ENCODE peak calls at places on chromosomes 6 and 20, in nine cellular contexts. One of them, this sample, is unnamed.

GRCh38 chr6:27495386-27496135 is 22.7 kb upstream of the ZNF184 start:
- DNase-seq in EL: peak
- DNase-seq in naive thymus-derived CD4-positive, alpha-beta T cell: no peak
- DNase-seq in Right ventricle myocardium superior: peak
- DNase-seq in AG04449: peak
- DNase-seq in lung: no peak
- DNase-seq in AG09319: peak
- DNase-seq in fibroblast of lung: peak
- DNase-seq in CD8-positive, alpha-beta T cell: no peak
- DNase-seq in this sample: no peak

GRCh38 chr6:551405-551804 is 105.5 kb downstream of the HUS1B start:
- DNase-seq in Right ventricle myocardium superior: no peak
- DNase-seq in fibroblast of lung: peak
- DNase-seq in CD8-positive, alpha-beta T cell: no peak
- DNase-seq in AG09319: no peak
- DNase-seq in lung: no peak
- DNase-seq in EL: peak
- DNase-seq in AG04449: no peak
- DNase-seq in naive thymus-derived CD4-positive, alpha-beta T cell: no peak
- DNase-seq in this sample: no peak

GRCh38 chr20:1417273-1417672 is 24.4 kb upstream of the FKBP1A start:
- DNase-seq in lung: no peak
- DNase-seq in naive thymus-derived CD4-positive, alpha-beta T cell: no peak
- DNase-seq in Right ventricle myocardium superior: no peak
- DNase-seq in AG09319: no peak
- DNase-seq in AG04449: no peak
- DNase-seq in CD8-positive, alpha-beta T cell: no peak
- DNase-seq in EL: peak
- DNase-seq in fibroblast of lung: no peak
- DNase-seq in this sample: no peak

GRCh38 chr6:150123645-150124044 is 19.2 kb upstream of the PPP1R14C start:
- DNase-seq in AG09319: no peak
- DNase-seq in Right ventricle myocardium superior: no peak
- DNase-seq in EL: no peak
- DNase-seq in fibroblast of lung: no peak
- DNase-seq in lung: no peak
- DNase-seq in CD8-positive, alpha-beta T cell: no peak
- DNase-seq in naive thymus-derived CD4-positive, alpha-beta T cell: no peak
- DNase-seq in AG04449: no peak
- DNase-seq in this sample: no peak

GRCh38 chr6:144928847-144929246 is 643.7 kb downstream of the UTRN start:
- DNase-seq in lung: no peak
- DNase-seq in Right ventricle myocardium superior: no peak
- DNase-seq in CD8-positive, alpha-beta T cell: no peak
- DNase-seq in AG09319: no peak
- DNase-seq in naive thymus-derived CD4-positive, alpha-beta T cell: no peak
- DNase-seq in EL: no peak
- DNase-seq in fibroblast of lung: no peak
- DNase-seq in AG04449: no peak
- DNase-seq in this sample: no peak

GRCh38 chr6:31070711-31071197 is 41.6 kb downstream of the C6orf15 start:
- DNase-seq in fibroblast of lung: peak
- DNase-seq in AG04449: no peak
- DNase-seq in AG09319: peak
- DNase-seq in lung: no peak
- DNase-seq in Right ventricle myocardium superior: peak
- DNase-seq in CD8-positive, alpha-beta T cell: no peak
- DNase-seq in EL: peak
- DNase-seq in naive thymus-derived CD4-positive, alpha-beta T cell: no peak
- DNase-seq in this sample: peak

GRCh38 chr6:107290491-107290890 is 168.9 kb downstream of the PDSS2 start:
- DNase-seq in EL: peak
- DNase-seq in fibroblast of lung: no peak
- DNase-seq in naive thymus-derived CD4-positive, alpha-beta T cell: no peak
- DNase-seq in Right ventricle myocardium superior: no peak
- DNase-seq in lung: no peak
- DNase-seq in AG04449: no peak
- DNase-seq in AG09319: no peak
- DNase-seq in CD8-positive, alpha-beta T cell: no peak
- DNase-seq in this sample: no peak

GRCh38 chr6:139943391-139943790 is 568.9 kb upstream of the CITED2 start:
- DNase-seq in CD8-positive, alpha-beta T cell: no peak
- DNase-seq in EL: peak
- DNase-seq in lung: no peak
- DNase-seq in fibroblast of lung: peak
- DNase-seq in naive thymus-derived CD4-positive, alpha-beta T cell: no peak
- DNase-seq in Right ventricle myocardium superior: no peak
- DNase-seq in AG04449: peak
- DNase-seq in AG09319: peak
- DNase-seq in this sample: no peak

GRCh38 chr6:99241905-99242534 is 107.5 kb downstream of the FAXC start:
- DNase-seq in AG09319: no peak
- DNase-seq in fibroblast of lung: peak
- DNase-seq in lung: no peak
- DNase-seq in Right ventricle myocardium superior: no peak
- DNase-seq in AG04449: peak
- DNase-seq in CD8-positive, alpha-beta T cell: no peak
- DNase-seq in naive thymus-derived CD4-positive, alpha-beta T cell: no peak
- DNase-seq in EL: peak
- DNase-seq in this sample: peak

GRCh38 chr20:43941476-43942212 is 27.0 kb downstream of the TOX2 start:
- DNase-seq in Right ventricle myocardium superior: no peak
- DNase-seq in lung: no peak
- DNase-seq in naive thymus-derived CD4-positive, alpha-beta T cell: no peak
- DNase-seq in EL: peak
- DNase-seq in AG04449: no peak
- DNase-seq in AG09319: no peak
- DNase-seq in CD8-positive, alpha-beta T cell: no peak
- DNase-seq in fibroblast of lung: no peak
- DNase-seq in this sample: no peak

GRCh38 chr20:48752963-48753362 is 74.8 kb downstream of the PREX1 start:
- DNase-seq in Right ventricle myocardium superior: no peak
- DNase-seq in fibroblast of lung: no peak
- DNase-seq in AG04449: no peak
- DNase-seq in CD8-positive, alpha-beta T cell: no peak
- DNase-seq in EL: no peak
- DNase-seq in lung: no peak
- DNase-seq in naive thymus-derived CD4-positive, alpha-beta T cell: no peak
- DNase-seq in AG09319: no peak
- DNase-seq in this sample: no peak

GRCh38 chr20:52972965-52973819 is 1.0 kb downstream of the TSHZ2 start:
- DNase-seq in EL: no peak
- DNase-seq in AG09319: no peak
- DNase-seq in naive thymus-derived CD4-positive, alpha-beta T cell: peak
- DNase-seq in fibroblast of lung: no peak
- DNase-seq in AG04449: no peak
- DNase-seq in lung: no peak
- DNase-seq in CD8-positive, alpha-beta T cell: no peak
- DNase-seq in Right ventricle myocardium superior: no peak
- DNase-seq in this sample: no peak

GRCh38 chr6:145245119-145245518 is 490.2 kb downstream of the EPM2A start:
- DNase-seq in CD8-positive, alpha-beta T cell: no peak
- DNase-seq in lung: no peak
- DNase-seq in AG04449: no peak
- DNase-seq in Right ventricle myocardium superior: no peak
- DNase-seq in EL: no peak
- DNase-seq in AG09319: no peak
- DNase-seq in fibroblast of lung: peak
- DNase-seq in naive thymus-derived CD4-positive, alpha-beta T cell: no peak
- DNase-seq in this sample: no peak

GRCh38 chr20:38081575-38081974 is 48.0 kb downstream of the RPRD1B start:
- DNase-seq in naive thymus-derived CD4-positive, alpha-beta T cell: no peak
- DNase-seq in Right ventricle myocardium superior: no peak
- DNase-seq in fibroblast of lung: peak
- DNase-seq in AG04449: no peak
- DNase-seq in EL: no peak
- DNase-seq in lung: no peak
- DNase-seq in CD8-positive, alpha-beta T cell: no peak
- DNase-seq in AG09319: no peak
- DNase-seq in this sample: no peak

GRCh38 chr20:43909720-43910119 is 4.9 kb upstream of the TOX2 start:
- DNase-seq in AG04449: no peak
- DNase-seq in Right ventricle myocardium superior: no peak
- DNase-seq in EL: no peak
- DNase-seq in lung: no peak
- DNase-seq in CD8-positive, alpha-beta T cell: no peak
- DNase-seq in fibroblast of lung: no peak
- DNase-seq in naive thymus-derived CD4-positive, alpha-beta T cell: no peak
- DNase-seq in AG09319: no peak
- DNase-seq in this sample: no peak

GRCh38 chr20:51926670-51927305 is 124.5 kb upstream of the SALL4 start:
- DNase-seq in fibroblast of lung: no peak
- DNase-seq in CD8-positive, alpha-beta T cell: no peak
- DNase-seq in AG04449: no peak
- DNase-seq in AG09319: no peak
- DNase-seq in lung: no peak
- DNase-seq in naive thymus-derived CD4-positive, alpha-beta T cell: no peak
- DNase-seq in Right ventricle myocardium superior: no peak
- DNase-seq in EL: no peak
- DNase-seq in this sample: no peak

GRCh38 chr20:4962257-4962855 is 39.0 kb downstream of the SLC23A2 start:
- DNase-seq in lung: no peak
- DNase-seq in AG09319: no peak
- DNase-seq in fibroblast of lung: no peak
- DNase-seq in AG04449: no peak
- DNase-seq in naive thymus-derived CD4-positive, alpha-beta T cell: peak
- DNase-seq in CD8-positive, alpha-beta T cell: peak
- DNase-seq in EL: no peak
- DNase-seq in Right ventricle myocardium superior: no peak
- DNase-seq in this sample: no peak

GRCh38 chr6:138769102-138769676 is 4.4 kb upstream of the CCDC28A start:
- DNase-seq in Right ventricle myocardium superior: no peak
- DNase-seq in naive thymus-derived CD4-positive, alpha-beta T cell: no peak
- DNase-seq in CD8-positive, alpha-beta T cell: no peak
- DNase-seq in EL: no peak
- DNase-seq in fibroblast of lung: no peak
- DNase-seq in AG09319: no peak
- DNase-seq in AG04449: no peak
- DNase-seq in lung: no peak
- DNase-seq in this sample: no peak

GRCh38 chr6:140566706-140567330 is 1192.4 kb upstream of the CITED2 start:
- DNase-seq in CD8-positive, alpha-beta T cell: no peak
- DNase-seq in Right ventricle myocardium superior: no peak
- DNase-seq in EL: peak
- DNase-seq in AG09319: peak
- DNase-seq in naive thymus-derived CD4-positive, alpha-beta T cell: no peak
- DNase-seq in lung: no peak
- DNase-seq in AG04449: no peak
- DNase-seq in fibroblast of lung: peak
- DNase-seq in this sample: no peak

GRCh38 chr6:73580247-73581149 is 59.7 kb upstream of the EEF1A1 start:
- DNase-seq in AG04449: peak
- DNase-seq in CD8-positive, alpha-beta T cell: peak
- DNase-seq in AG09319: peak
- DNase-seq in naive thymus-derived CD4-positive, alpha-beta T cell: peak
- DNase-seq in Right ventricle myocardium superior: peak
- DNase-seq in EL: peak
- DNase-seq in fibroblast of lung: peak
- DNase-seq in lung: peak
- DNase-seq in this sample: peak

GRCh38 chr20:1941226-1941625 is 46.0 kb downstream of the SIRPA start:
- DNase-seq in naive thymus-derived CD4-positive, alpha-beta T cell: no peak
- DNase-seq in lung: peak
- DNase-seq in EL: no peak
- DNase-seq in AG09319: no peak
- DNase-seq in AG04449: no peak
- DNase-seq in fibroblast of lung: no peak
- DNase-seq in CD8-positive, alpha-beta T cell: no peak
- DNase-seq in Right ventricle myocardium superior: peak
- DNase-seq in this sample: no peak

GRCh38 chr6:143505111-143505510 is 6.4 kb downstream of the FUCA2 start:
- DNase-seq in AG04449: no peak
- DNase-seq in EL: no peak
- DNase-seq in Right ventricle myocardium superior: no peak
- DNase-seq in lung: no peak
- DNase-seq in CD8-positive, alpha-beta T cell: no peak
- DNase-seq in naive thymus-derived CD4-positive, alpha-beta T cell: no peak
- DNase-seq in AG09319: no peak
- DNase-seq in fibroblast of lung: no peak
- DNase-seq in this sample: no peak

GRCh38 chr6:6176132-6176531 is 144.3 kb downstream of the F13A1 start:
- DNase-seq in AG04449: no peak
- DNase-seq in Right ventricle myocardium superior: no peak
- DNase-seq in EL: no peak
- DNase-seq in AG09319: no peak
- DNase-seq in naive thymus-derived CD4-positive, alpha-beta T cell: no peak
- DNase-seq in CD8-positive, alpha-beta T cell: no peak
- DNase-seq in fibroblast of lung: no peak
- DNase-seq in lung: no peak
- DNase-seq in this sample: no peak